ENCODE peak calls at places on chromosomes 1 and 21, in five cellular contexts. X, Y, L, E and A are unnamed samples.
A peak's percentile ranks its signal among the peaks of the same experiment; 100 is the strongest.

GRCh38 chr1:169090308-169090899 is 16.1 kb upstream of the ATP1B1 start:
- DNase-seq in L (no peak), X (no peak), E (no peak), Y (no peak), A (no peak)

GRCh38 chr1:230136453-230137327 is 69.7 kb downstream of the GALNT2 start:
- DNase-seq in L (no peak), E (peak; percentile 52), Y (no peak), X (no peak), A (peak; percentile 51)

GRCh38 chr1:242462867-242463266 is 61.6 kb downstream of the PLD5 start:
- DNase-seq in E (no peak), X (no peak), Y (no peak), L (no peak), A (no peak)

GRCh38 chr1:201095581-201096531 is 16.4 kb downstream of the CACNA1S start:
- DNase-seq in X (no peak), L (no peak), E (no peak), Y (no peak), A (no peak)

GRCh38 chr1:84888753-84889152 is 4.3 kb downstream of the LPAR3 start:
- DNase-seq in L (no peak), E (no peak), Y (no peak), X (no peak), A (no peak)

GRCh38 chr1:222276062-222276461 is 271.8 kb downstream of the HHIPL2 start:
- DNase-seq in E (no peak), L (no peak), Y (no peak), X (no peak), A (no peak)

GRCh38 chr1:154557939-154558609 is 388 bp downstream of the UBE2Q1 start:
- DNase-seq in E (peak; percentile 53), X (peak; percentile 26), Y (peak; percentile 69), L (no peak), A (peak; percentile 44)

GRCh38 chr1:53573931-53574330 is 114.7 kb downstream of the DMRTB1 start:
- DNase-seq in L (no peak), E (no peak), X (no peak), Y (no peak), A (no peak)

GRCh38 chr1:78619446-78619802 is 824 bp upstream of the IFI44L start:
- DNase-seq in X (no peak), Y (no peak), L (no peak), E (no peak), A (no peak)

GRCh38 chr1:27388337-27389005 is 4.0 kb upstream of the GPR3 start:
- DNase-seq in X (peak; percentile 89), E (peak; percentile 60), L (peak; percentile 49), Y (peak; percentile 39), A (peak; percentile 79)

GRCh38 chr1:225911207-225912130 is 12.6 kb downstream of the PYCR2 start:
- DNase-seq in X (peak; percentile 88), Y (peak; percentile 77), E (peak; percentile 61), L (peak; percentile 17), A (peak; percentile 54)

GRCh38 chr1:40030528-40031135 is 9.9 kb upstream of the CAP1 start:
- DNase-seq in E (no peak), X (no peak), L (no peak), Y (peak; percentile 60), A (no peak)

GRCh38 chr1:162040657-162041056 is 17.0 kb upstream of the OLFML2B start:
- DNase-seq in X (peak; percentile 63), L (peak; percentile 12), E (no peak), Y (peak; percentile 63), A (no peak)

GRCh38 chr1:235583511-235584001 is 66.0 kb downstream of the GNG4 start:
- DNase-seq in L (no peak), X (no peak), E (peak; percentile 38), Y (peak; percentile 54), A (no peak)

GRCh38 chr1:119873166-119874025 is 22.9 kb downstream of the ADAM30 start:
- DNase-seq in L (no peak), Y (peak; percentile 86), X (no peak), E (peak; percentile 23), A (peak; percentile 32)

GRCh38 chr1:16172964-16173446 is 17.1 kb upstream of the EPHA2 start:
- DNase-seq in Y (peak; percentile 59), L (no peak), X (no peak), E (no peak), A (no peak)

GRCh38 chr1:37606481-37607263 is 10.9 kb upstream of the GNL2 start:
- DNase-seq in X (no peak), E (no peak), L (no peak), Y (peak; percentile 82), A (no peak)

GRCh38 chr21:33325222-33326067 is 675 bp downstream of the IFNAR1 start:
- DNase-seq in X (peak; percentile 24), E (peak; percentile 65), L (peak; percentile 35), Y (peak; percentile 90), A (peak; percentile 68)

GRCh38 chr1:205351984-205352713 is 4.6 kb downstream of the KLHDC8A start:
- DNase-seq in E (peak; percentile 89), X (peak; percentile 64), L (peak; percentile 12), Y (peak; percentile 55), A (no peak)

GRCh38 chr21:45374826-45375455 is 30.0 kb upstream of the COL18A1 start:
- DNase-seq in X (no peak), E (peak; percentile 6), Y (no peak), L (no peak), A (no peak)

GRCh38 chr1:190478193-190479007 is 736 bp upstream of the BRINP3 start:
- DNase-seq in E (no peak), Y (peak; percentile 12), X (peak; percentile 84), L (no peak), A (no peak)

GRCh38 chr1:203650012-203650836 is 23.6 kb downstream of the ATP2B4 start:
- DNase-seq in Y (peak; percentile 76), L (no peak), E (peak; percentile 66), X (peak; percentile 87), A (peak; percentile 69)

GRCh38 chr1:145999321-146000024 is 3.1 kb upstream of the TXNIP start:
- DNase-seq in E (peak; percentile 57), X (no peak), Y (no peak), L (no peak), A (peak; percentile 79)

GRCh38 chr21:25456672-25457071 is 150.6 kb downstream of the MRPL39 start:
- DNase-seq in Y (no peak), X (no peak), L (no peak), E (no peak), A (no peak)

GRCh38 chr1:189992856-189993255 is 484.8 kb downstream of the BRINP3 start:
- DNase-seq in E (no peak), X (no peak), Y (no peak), L (no peak), A (no peak)

GRCh38 chr1:151822404-151822803 is 9.2 kb downstream of the RORC start:
- DNase-seq in L (no peak), E (no peak), Y (no peak), X (no peak), A (no peak)

GRCh38 chr1:181043025-181043880 is 9.5 kb downstream of the MR1 start:
- DNase-seq in X (peak; percentile 32), Y (peak; percentile 30), L (peak; percentile 74), E (no peak), A (peak; percentile 43)

GRCh38 chr1:167599839-167600581 is 30.0 kb upstream of the RCSD1 start:
- DNase-seq in E (no peak), L (peak; percentile 18), Y (peak; percentile 71), X (no peak), A (peak; percentile 26)

GRCh38 chr1:168554603-168555520 is 11.1 kb upstream of the XCL2 start:
- DNase-seq in L (no peak), E (no peak), X (no peak), Y (no peak), A (no peak)

DNA sequence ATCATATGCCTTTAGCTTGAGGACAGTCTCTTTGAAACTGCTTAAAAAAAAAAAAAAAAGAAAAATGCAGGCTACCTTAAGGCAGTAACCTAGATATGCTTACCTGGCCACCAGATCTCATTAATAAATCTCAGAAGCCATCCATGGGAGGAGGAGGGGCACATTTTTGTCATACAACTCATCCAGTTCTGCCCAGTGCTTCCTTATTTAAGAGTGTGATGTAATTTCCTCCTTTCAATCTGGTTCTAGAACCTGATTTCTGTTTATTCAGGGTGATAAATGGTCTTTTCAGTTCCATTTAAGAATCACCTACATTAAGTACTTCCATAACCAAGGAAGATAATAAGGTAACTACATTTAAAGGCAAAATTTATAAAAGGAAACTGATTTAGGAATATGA is 6.1 kb downstream of the ERRFI1 start:
- DNase-seq in L (peak; percentile 58), Y (peak; percentile 54), E (no peak), X (no peak), A (peak; percentile 61)
- H3K4me1 ChIP-seq in L (peaks cover 61% of the 10 kb centered on the region), Y (peaks cover 83% of the 10 kb centered on the region), E (peaks cover 14% of the 10 kb centered on the region), X (peaks cover 94% of the 10 kb centered on the region), A (peaks cover 73% of the 10 kb centered on the region)

GRCh38 chr21:41817228-41817627 is 50.4 kb upstream of the RIPK4 start:
- DNase-seq in L (peak; percentile 44), X (peak; percentile 77), Y (peak; percentile 87), E (peak; percentile 40), A (peak; percentile 75)
- H3K4me1 ChIP-seq in L (no peaks in the 10 kb centered on the region), X (no peaks in the 10 kb centered on the region), Y (peaks cover 5% of the 10 kb centered on the region), E (no peaks in the 10 kb centered on the region), A (peaks cover 15% of the 10 kb centered on the region)

GRCh38 chr1:41482001-41482765 is 2.3 kb downstream of the EDN2 start:
- DNase-seq in E (no peak), L (no peak), Y (no peak), X (no peak), A (peak; percentile 98)
- H3K4me1 ChIP-seq in E (peaks cover 14% of the 10 kb centered on the region), L (peaks cover 28% of the 10 kb centered on the region), Y (peaks cover 21% of the 10 kb centered on the region), X (peaks cover 16% of the 10 kb centered on the region), A (peaks cover 91% of the 10 kb centered on the region)

GRCh38 chr1:179873366-179873978 is 4.1 kb downstream of the TOR1AIP2 start:
- DNase-seq in L (peak; percentile 64), X (no peak), E (no peak), Y (no peak), A (no peak)
- H3K4me1 ChIP-seq in L (peaks cover 66% of the 10 kb centered on the region), X (no peaks in the 10 kb centered on the region), E (no peaks in the 10 kb centered on the region), Y (peaks cover 26% of the 10 kb centered on the region), A (peaks cover 32% of the 10 kb centered on the region)

GRCh38 chr21:37393030-37393429 is 26.5 kb downstream of the DYRK1A start:
- DNase-seq in Y (no peak), L (no peak), E (no peak), X (no peak), A (no peak)

GRCh38 chr21:37398697-37399096 is 32.1 kb downstream of the DYRK1A start:
- DNase-seq in X (no peak), L (no peak), Y (no peak), E (no peak), A (peak; percentile 28)

GRCh38 chr21:37393786-37394185 is 27.2 kb downstream of the DYRK1A start:
- DNase-seq in X (no peak), Y (no peak), L (no peak), E (no peak), A (no peak)

GRCh38 chr21:37402251-37402867 is 35.8 kb downstream of the DYRK1A start:
- DNase-seq in Y (no peak), E (no peak), L (no peak), X (no peak), A (no peak)

GRCh38 chr21:37396855-37397254 is 30.3 kb downstream of the DYRK1A start:
- DNase-seq in E (no peak), Y (no peak), X (no peak), L (no peak), A (no peak)
- H3K4me1 ChIP-seq in E (peaks cover 18% of the 10 kb centered on the region), Y (peaks cover 3% of the 10 kb centered on the region), X (peaks cover 42% of the 10 kb centered on the region), L (peaks cover 4% of the 10 kb centered on the region), A (peaks cover 48% of the 10 kb centered on the region)